ENCODE peak calls at places on chromosomes 1 and 21, in four cellular contexts. One of them, this sample, is unnamed.

GRCh38 chr1:107976431-107977215 is 11.6 kb upstream of the VAV3 start:
- DNase-seq in K562: no peak
- DNase-seq in WTC11: no peak
- DNase-seq in HepG2: no peak
- DNase-seq in this sample: no peak

GRCh38 chr1:14516974-14517812 is 81.3 kb upstream of the KAZN start:
- DNase-seq in WTC11: no peak
- DNase-seq in K562: no peak
- DNase-seq in HepG2: no peak
- DNase-seq in this sample: peak

GRCh38 chr21:15034126-15034848 is 30.5 kb downstream of the NRIP1 start:
- DNase-seq in HepG2: no peak
- DNase-seq in WTC11: no peak
- DNase-seq in K562: no peak
- DNase-seq in this sample: no peak

GRCh38 chr1:230517786-230518185 is 91.7 kb upstream of the PGBD5 start:
- DNase-seq in WTC11: peak
- DNase-seq in HepG2: no peak
- DNase-seq in K562: no peak
- DNase-seq in this sample: no peak

GRCh38 chr1:222644649-222645005 is 26.7 kb downstream of the MIA3 start:
- DNase-seq in HepG2: no peak
- DNase-seq in K562: no peak
- DNase-seq in WTC11: no peak
- DNase-seq in this sample: no peak

GRCh38 chr1:231508941-231509340 is 19.5 kb upstream of the TSNAX start:
- DNase-seq in K562: no peak
- DNase-seq in HepG2: no peak
- DNase-seq in WTC11: no peak
- DNase-seq in this sample: no peak

GRCh38 chr1:25523512-25523911 is 19.9 kb upstream of the LDLRAP1 start:
- DNase-seq in HepG2: no peak
- DNase-seq in WTC11: peak
- DNase-seq in K562: peak
- DNase-seq in this sample: no peak

GRCh38 chr1:246954126-246954525 is 22.4 kb upstream of the AHCTF1 start:
- DNase-seq in HepG2: no peak
- DNase-seq in WTC11: no peak
- DNase-seq in K562: no peak
- DNase-seq in this sample: no peak

GRCh38 chr21:45257673-45258341 is 29.9 kb downstream of the POFUT2 start:
- DNase-seq in WTC11: no peak
- DNase-seq in K562: no peak
- DNase-seq in HepG2: no peak
- DNase-seq in this sample: no peak

GRCh38 chr1:81492628-81493027 is 308.1 kb upstream of the ADGRL2 start:
- DNase-seq in K562: no peak
- DNase-seq in WTC11: no peak
- DNase-seq in HepG2: no peak
- DNase-seq in this sample: no peak

GRCh38 chr1:46489169-46489637 is 433 bp upstream of the DMBX1 start:
- DNase-seq in HepG2: no peak
- DNase-seq in WTC11: peak
- DNase-seq in K562: peak
- DNase-seq in this sample: no peak

GRCh38 chr1:2307943-2308342 is 79.8 kb downstream of the SKI start:
- DNase-seq in K562: no peak
- DNase-seq in WTC11: no peak
- DNase-seq in HepG2: no peak
- DNase-seq in this sample: no peak

GRCh38 chr1:60283690-60284089 is 210.1 kb upstream of the C1orf87 start:
- DNase-seq in K562: no peak
- DNase-seq in WTC11: no peak
- DNase-seq in HepG2: peak
- DNase-seq in this sample: no peak

GRCh38 chr1:7589080-7589735 is 181.9 kb upstream of the VAMP3 start:
- DNase-seq in HepG2: no peak
- DNase-seq in WTC11: no peak
- DNase-seq in K562: no peak
- DNase-seq in this sample: no peak

GRCh38 chr1:197911857-197912696 is 5.1 kb upstream of the LHX9 start:
- DNase-seq in WTC11: peak
- DNase-seq in K562: no peak
- DNase-seq in HepG2: no peak
- DNase-seq in this sample: no peak

GRCh38 chr1:154839691-154840090 is 30.4 kb downstream of the KCNN3 start:
- DNase-seq in WTC11: no peak
- DNase-seq in HepG2: no peak
- DNase-seq in K562: no peak
- DNase-seq in this sample: no peak

GRCh38 chr1:61420909-61421835 is 303.8 kb downstream of the TM2D1 start:
- DNase-seq in WTC11: no peak
- DNase-seq in HepG2: no peak
- DNase-seq in K562: no peak
- DNase-seq in this sample: no peak

GRCh38 chr1:164803366-164803765 is 244.4 kb downstream of the PBX1 start:
- DNase-seq in K562: no peak
- DNase-seq in HepG2: no peak
- DNase-seq in WTC11: no peak
- DNase-seq in this sample: no peak

GRCh38 chr1:12191242-12192032 is 24.6 kb downstream of the TNFRSF1B start:
- DNase-seq in WTC11: no peak
- DNase-seq in K562: no peak
- DNase-seq in HepG2: no peak
- DNase-seq in this sample: no peak

GRCh38 chr1:27372022-27372807 is 2.4 kb downstream of the FCN3 start:
- DNase-seq in WTC11: no peak
- DNase-seq in HepG2: no peak
- DNase-seq in K562: peak
- DNase-seq in this sample: no peak

GRCh38 chr21:26506951-26507350 is 66.1 kb downstream of the CYYR1 start:
- DNase-seq in WTC11: no peak
- DNase-seq in K562: no peak
- DNase-seq in HepG2: no peak
- DNase-seq in this sample: no peak

GRCh38 chr1:41672641-41673313 is 188.3 kb upstream of the EDN2 start:
- DNase-seq in HepG2: no peak
- DNase-seq in WTC11: no peak
- DNase-seq in K562: no peak
- DNase-seq in this sample: no peak

GRCh38 chr1:236124965-236125364 is 17.4 kb upstream of the GPR137B start:
- DNase-seq in HepG2: peak
- DNase-seq in WTC11: no peak
- DNase-seq in K562: no peak
- DNase-seq in this sample: no peak

GRCh38 chr1:48817505-48818114 is 40.9 kb upstream of the BEND5 start:
- DNase-seq in HepG2: peak
- DNase-seq in K562: no peak
- DNase-seq in WTC11: peak
- DNase-seq in this sample: no peak

GRCh38 chr1:22641906-22642636 is 1.4 kb upstream of the C1QC start:
- DNase-seq in K562: peak
- DNase-seq in WTC11: peak
- DNase-seq in HepG2: peak
- DNase-seq in this sample: no peak

GRCh38 chr1:32291145-32291707 is 657 bp upstream of the HDAC1 start:
- DNase-seq in WTC11: no peak
- DNase-seq in K562: no peak
- DNase-seq in HepG2: peak
- DNase-seq in this sample: no peak

GRCh38 chr21:33441489-33442477 is 38.0 kb downstream of the TMEM50B start:
- DNase-seq in HepG2: no peak
- DNase-seq in WTC11: no peak
- DNase-seq in K562: no peak
- DNase-seq in this sample: peak

GRCh38 chr21:16280731-16281130 is 550.9 kb downstream of the USP25 start:
- DNase-seq in K562: no peak
- DNase-seq in HepG2: no peak
- DNase-seq in WTC11: no peak
- DNase-seq in this sample: no peak

GRCh38 chr21:34120867-34121266 is 47.5 kb downstream of the MRPS6 start:
- DNase-seq in WTC11: no peak
- DNase-seq in K562: no peak
- DNase-seq in HepG2: no peak
- DNase-seq in this sample: no peak

GRCh38 chr1:23581219-23581618 is 21.9 kb upstream of the ID3 start:
- DNase-seq in HepG2: no peak
- DNase-seq in K562: no peak
- DNase-seq in WTC11: no peak
- DNase-seq in this sample: no peak

DNA sequence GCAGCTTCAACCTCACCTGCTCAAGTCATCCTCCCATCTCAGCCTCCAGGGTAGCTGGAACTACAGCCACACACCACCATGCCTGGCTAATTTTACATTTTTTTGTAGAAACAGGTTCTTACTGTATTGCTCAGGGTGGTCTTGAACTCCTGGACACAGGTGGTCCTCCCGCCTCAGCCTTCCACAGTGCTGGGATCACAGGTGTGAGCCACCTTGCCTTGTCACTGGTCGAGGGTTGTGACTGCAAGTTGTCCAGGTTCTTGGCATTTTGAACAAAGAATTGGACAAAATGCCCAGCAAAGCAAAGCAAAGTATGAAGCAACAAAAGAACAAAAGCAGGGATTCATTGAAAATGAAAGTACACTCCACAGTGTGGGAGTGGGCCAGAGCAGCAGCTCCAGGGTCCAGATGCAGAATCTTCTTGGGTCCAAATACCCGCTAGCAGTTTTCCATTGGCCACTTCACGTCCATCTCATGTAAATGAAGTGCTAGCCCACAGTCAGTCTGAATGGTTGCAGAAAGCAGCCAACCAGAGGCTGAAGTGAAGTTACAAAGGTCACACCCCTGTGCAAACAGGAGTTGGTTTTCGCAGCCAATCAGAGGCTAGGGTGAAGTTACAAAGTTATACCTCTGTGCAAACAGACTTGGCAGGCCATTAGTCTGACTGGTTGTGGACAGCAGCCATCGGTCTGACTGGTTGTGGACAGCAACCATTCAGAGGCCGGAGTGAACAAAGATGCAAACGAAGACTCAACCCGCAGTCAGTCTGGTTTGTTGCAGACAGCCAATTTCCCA is 109.5 kb upstream of the KIF26B start:
- DNase-seq in WTC11: peak
- DNase-seq in K562: no peak
- DNase-seq in HepG2: peak
- DNase-seq in this sample: no peak
- TF ChIP-seq SP1 in WTC11: no peak
- TF ChIP-seq SP1 in K562: no peak
- TF ChIP-seq SP1 in HepG2: peak
- TF ChIP-seq SP1 in this sample: no peak

DNA sequence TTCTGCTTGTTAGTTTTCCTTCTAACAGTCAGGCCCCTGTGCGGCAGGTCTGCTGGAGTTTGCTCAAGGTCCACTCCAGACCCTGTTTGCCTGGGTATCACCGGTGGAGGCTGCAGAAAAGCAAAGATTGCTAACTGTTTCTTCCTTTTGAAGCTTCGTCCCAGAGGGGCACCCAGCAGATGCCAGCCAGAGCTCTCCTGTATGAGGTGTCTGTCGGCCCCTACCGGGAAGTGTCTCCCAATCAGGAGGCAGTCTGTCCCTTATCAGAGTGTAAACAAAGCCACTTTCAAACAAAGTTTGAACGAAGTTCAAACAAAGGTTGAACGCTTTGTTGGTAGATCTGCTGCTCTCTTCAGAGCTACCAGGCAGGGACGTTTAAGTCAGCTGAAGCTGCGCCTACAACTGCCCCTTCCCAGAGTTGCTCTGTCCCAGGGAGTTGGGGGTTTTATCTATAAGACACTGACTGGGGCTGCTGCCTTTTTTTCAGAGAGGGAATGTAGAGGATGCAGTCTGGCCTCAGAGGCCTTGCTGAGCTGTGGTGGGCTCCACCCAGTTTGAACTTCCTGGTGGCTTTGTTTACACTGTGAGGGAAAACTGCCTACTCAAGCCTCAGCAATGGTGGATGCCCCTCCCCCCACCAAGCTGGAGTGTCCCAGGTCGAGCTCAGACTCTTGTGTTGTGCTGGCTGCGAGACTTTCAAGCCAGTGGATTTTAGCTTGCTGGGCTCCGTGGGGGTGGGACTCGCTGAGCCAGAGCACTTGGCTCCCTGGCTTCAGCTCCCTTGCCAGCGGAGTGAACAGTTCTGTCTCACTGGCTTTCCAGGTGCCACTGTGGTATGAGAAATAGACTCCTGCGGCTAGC is 401.8 kb downstream of the SRGAP2C start:
- DNase-seq in WTC11: peak
- DNase-seq in HepG2: peak
- DNase-seq in K562: no peak
- DNase-seq in this sample: no peak
- TF ChIP-seq ESRRA in WTC11: no peak
- TF ChIP-seq ESRRA in HepG2: no peak
- TF ChIP-seq ESRRA in K562: no peak
- TF ChIP-seq ESRRA in this sample: no peak

DNA sequence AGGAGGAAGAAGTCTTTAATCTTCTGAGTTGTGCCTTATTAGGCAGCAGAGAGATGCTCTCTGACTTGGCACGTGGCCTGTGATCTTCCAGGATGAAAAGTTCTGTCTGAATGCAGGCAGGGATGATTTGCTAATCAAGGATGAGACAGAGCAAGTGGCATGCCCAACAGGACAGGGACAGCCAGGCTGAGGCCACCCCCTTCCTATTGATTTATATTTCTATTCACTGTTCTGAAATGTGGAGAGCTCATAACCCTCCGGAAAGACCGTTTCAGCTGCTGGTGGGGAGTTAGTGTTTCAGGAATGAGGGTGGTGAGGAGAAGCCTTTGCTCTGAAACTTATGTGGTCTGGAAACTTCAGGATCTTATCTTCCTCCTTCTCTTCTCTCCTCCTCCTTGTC is 477.7 kb upstream of the CAMK1G start:
- DNase-seq in WTC11: no peak
- DNase-seq in HepG2: no peak
- DNase-seq in K562: no peak
- DNase-seq in this sample: no peak
- TF ChIP-seq SP1 in WTC11: no peak
- TF ChIP-seq SP1 in HepG2: no peak
- TF ChIP-seq SP1 in K562: no peak
- TF ChIP-seq SP1 in this sample: no peak

GRCh38 chr1:62529227-62529626 is 68.1 kb upstream of the ANGPTL3 start:
- DNase-seq in WTC11: no peak
- DNase-seq in HepG2: peak
- DNase-seq in K562: no peak
- DNase-seq in this sample: no peak

GRCh38 chr1:62530516-62531154 is 66.7 kb upstream of the ANGPTL3 start:
- DNase-seq in K562: peak
- DNase-seq in HepG2: peak
- DNase-seq in WTC11: peak
- DNase-seq in this sample: no peak

GRCh38 chr1:62523860-62524259 is 73.5 kb upstream of the ANGPTL3 start:
- DNase-seq in HepG2: peak
- DNase-seq in WTC11: no peak
- DNase-seq in K562: no peak
- DNase-seq in this sample: no peak

DNA sequence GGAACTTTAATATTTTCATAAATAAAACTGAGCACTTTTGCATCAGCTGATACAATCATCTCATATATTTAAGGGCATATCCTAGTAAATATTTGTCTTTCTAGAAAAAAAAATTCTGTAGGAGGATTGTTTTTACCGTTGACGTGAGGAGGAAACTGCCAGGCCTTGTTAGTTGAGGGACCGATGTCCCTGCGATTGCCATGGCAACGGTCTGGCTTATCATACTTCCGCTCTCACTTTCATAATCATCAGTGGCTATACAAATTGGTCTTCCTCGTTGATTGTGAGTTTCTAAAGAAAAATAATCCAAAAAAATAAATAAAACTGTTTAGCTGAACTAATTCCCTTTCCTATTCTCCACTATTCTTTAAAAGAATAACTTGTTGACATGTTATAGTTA is 69.3 kb upstream of the ANGPTL3 start:
- DNase-seq in K562: no peak
- DNase-seq in WTC11: no peak
- DNase-seq in HepG2: no peak
- DNase-seq in this sample: no peak
- TF ChIP-seq ESRRA in K562: no peak
- TF ChIP-seq ESRRA in WTC11: no peak
- TF ChIP-seq ESRRA in HepG2: no peak
- TF ChIP-seq ESRRA in this sample: no peak